ENCODE peak calls at places on chromosomes 16 and 17, in four cellular contexts. N, A, D and X are unnamed samples.

GRCh38 chr17:4898927-4899326 is 409 bp upstream of the C17orf107 start:
- DNase-seq in A (no peak), N (no peak), D (peak; percentile 47), X (no peak)

GRCh38 chr17:6304894-6305612 is 129.9 kb downstream of the AIPL1 start:
- DNase-seq in D (no peak), N (no peak), A (no peak), X (no peak)

GRCh38 chr17:39605492-39606433 is 2.0 kb downstream of the NEUROD2 start:
- DNase-seq in D (no peak), A (no peak), N (no peak), X (no peak)

GRCh38 chr16:72902276-72902675 is 145.7 kb downstream of the ZFHX3 start:
- DNase-seq in D (no peak), A (no peak), N (no peak), X (no peak)

GRCh38 chr17:37614823-37615222 is 5.6 kb upstream of the SYNRG start:
- DNase-seq in A (no peak), N (no peak), D (no peak), X (no peak)

GRCh38 chr17:57445051-57445450 is 188.7 kb downstream of the MSI2 start:
- DNase-seq in D (no peak), N (no peak), A (no peak), X (no peak)

GRCh38 chr17:39018267-39019134 is 51.3 kb upstream of the FBXO47 start:
- DNase-seq in A (no peak), D (no peak), N (no peak), X (no peak)

GRCh38 chr17:66985338-66985737 is 20.8 kb downstream of the CACNG4 start:
- DNase-seq in N (no peak), D (no peak), A (no peak), X (no peak)

GRCh38 chr16:89922477-89922883 is 662 bp upstream of the TUBB3 start:
- DNase-seq in N (no peak), D (peak; percentile 58), A (peak; percentile 66), X (peak; percentile 91)

GRCh38 chr17:50268632-50269287 is 5.5 kb upstream of the TMEM92 start:
- DNase-seq in A (peak; percentile 4), D (no peak), N (no peak), X (no peak)

GRCh38 chr16:75017670-75018525 is 19.1 kb downstream of the ZNRF1 start:
- DNase-seq in N (no peak), D (no peak), A (no peak), X (no peak)

GRCh38 chr17:9371019-9371418 is 204.6 kb downstream of the STX8 start:
- DNase-seq in N (no peak), D (no peak), A (no peak), X (no peak)

GRCh38 chr16:56547120-56547948 is 17.5 kb upstream of the MT4 start:
- DNase-seq in A (no peak), D (no peak), N (no peak), X (peak; percentile 84)

GRCh38 chr17:13395872-13396271 is 205.9 kb downstream of the HS3ST3A1 start:
- DNase-seq in A (no peak), D (no peak), N (no peak), X (no peak)

GRCh38 chr16:12002447-12003006 is 26.0 kb downstream of the SNX29 start:
- DNase-seq in D (peak; percentile 25), A (no peak), N (no peak), X (no peak)

GRCh38 chr17:42185497-42185860 is 227 bp upstream of the HCRT start:
- DNase-seq in N (no peak), A (no peak), D (no peak), X (no peak)

GRCh38 chr16:69924777-69925191 is 26.4 kb upstream of the CLEC18A start:
- DNase-seq in D (peak; percentile 80), A (no peak), N (no peak), X (no peak)

GRCh38 chr17:76314392-76315227 is 6.5 kb upstream of the QRICH2 start:
- DNase-seq in D (no peak), N (no peak), A (no peak), X (no peak)

GRCh38 chr17:72063756-72064461 is 56.9 kb upstream of the SOX9 start:
- DNase-seq in D (no peak), N (no peak), A (no peak), X (no peak)

GRCh38 chr16:1981398-1981836 is at the start of gene NOXO1:
- DNase-seq in D (no peak), N (no peak), A (peak; percentile 80), X (no peak)

GRCh38 chr16:21599994-21600773 is 807 bp downstream of the METTL9 start:
- DNase-seq in N (no peak), A (no peak), D (no peak), X (no peak)

GRCh38 chr17:77544347-77544746 is 403.6 kb downstream of the SEC14L1 start:
- DNase-seq in A (no peak), N (no peak), D (no peak), X (no peak)

GRCh38 chr17:40699359-40699758 is 4.2 kb downstream of the KRT24 start:
- DNase-seq in N (no peak), D (no peak), A (no peak), X (no peak)

GRCh38 chr16:63652091-63652490 is 1469.8 kb downstream of the CDH11 start:
- DNase-seq in N (no peak), A (no peak), D (no peak), X (no peak)

GRCh38 chr17:75250009-75250471 is 11.4 kb downstream of the GGA3 start:
- DNase-seq in D (no peak), A (peak; percentile 57), N (peak; percentile 56), X (no peak)

GRCh38 chr17:38730526-38731379 is 612 bp downstream of the CISD3 start:
- DNase-seq in A (peak; percentile 95), N (no peak), D (peak; percentile 81), X (no peak)

GRCh38 chr16:1828645-1829410 is 1.8 kb downstream of the FAHD1 start:
- DNase-seq in D (no peak), N (no peak), A (no peak), X (no peak)

GRCh38 chr17:64133546-64134215 is 3.7 kb upstream of the ERN1 start:
- DNase-seq in D (no peak), N (no peak), A (no peak), X (no peak)

GRCh38 chr17:44804301-44805061 is 25.6 kb downstream of the GJC1 start:
- DNase-seq in D (no peak), N (no peak), A (peak; percentile 45), X (no peak)

DNA sequence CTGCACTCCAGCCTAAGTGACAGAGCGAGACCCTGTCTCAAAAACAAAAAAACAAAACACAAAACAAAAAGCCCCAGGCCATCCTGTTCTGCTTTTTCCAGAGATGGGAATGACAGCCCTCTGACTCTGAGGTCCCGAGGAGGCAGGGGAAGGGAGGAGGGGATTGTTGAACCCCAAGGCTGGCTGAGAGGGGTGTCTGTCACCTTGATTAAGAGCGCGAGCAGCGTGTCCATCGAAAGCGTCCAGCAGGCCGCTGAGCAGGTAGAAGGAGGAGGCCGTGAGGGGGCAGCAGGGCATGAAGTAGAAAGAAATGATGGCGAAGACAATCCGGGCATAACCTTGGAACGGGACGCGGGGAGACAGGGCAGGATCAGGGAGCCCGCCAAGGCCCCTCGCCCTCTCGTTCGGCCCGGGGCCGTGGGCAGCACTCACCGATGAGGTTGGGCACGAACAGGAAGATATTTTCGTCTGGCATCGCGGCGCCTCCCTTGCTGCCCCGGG is 593 bp downstream of the CDIPT start:
- DNase-seq in A (peak; percentile 41), N (no peak), D (no peak), X (no peak)
- TF ChIP-seq CTCF in A (no peak), N (no peak), D (no peak), X (no peak)

DNA sequence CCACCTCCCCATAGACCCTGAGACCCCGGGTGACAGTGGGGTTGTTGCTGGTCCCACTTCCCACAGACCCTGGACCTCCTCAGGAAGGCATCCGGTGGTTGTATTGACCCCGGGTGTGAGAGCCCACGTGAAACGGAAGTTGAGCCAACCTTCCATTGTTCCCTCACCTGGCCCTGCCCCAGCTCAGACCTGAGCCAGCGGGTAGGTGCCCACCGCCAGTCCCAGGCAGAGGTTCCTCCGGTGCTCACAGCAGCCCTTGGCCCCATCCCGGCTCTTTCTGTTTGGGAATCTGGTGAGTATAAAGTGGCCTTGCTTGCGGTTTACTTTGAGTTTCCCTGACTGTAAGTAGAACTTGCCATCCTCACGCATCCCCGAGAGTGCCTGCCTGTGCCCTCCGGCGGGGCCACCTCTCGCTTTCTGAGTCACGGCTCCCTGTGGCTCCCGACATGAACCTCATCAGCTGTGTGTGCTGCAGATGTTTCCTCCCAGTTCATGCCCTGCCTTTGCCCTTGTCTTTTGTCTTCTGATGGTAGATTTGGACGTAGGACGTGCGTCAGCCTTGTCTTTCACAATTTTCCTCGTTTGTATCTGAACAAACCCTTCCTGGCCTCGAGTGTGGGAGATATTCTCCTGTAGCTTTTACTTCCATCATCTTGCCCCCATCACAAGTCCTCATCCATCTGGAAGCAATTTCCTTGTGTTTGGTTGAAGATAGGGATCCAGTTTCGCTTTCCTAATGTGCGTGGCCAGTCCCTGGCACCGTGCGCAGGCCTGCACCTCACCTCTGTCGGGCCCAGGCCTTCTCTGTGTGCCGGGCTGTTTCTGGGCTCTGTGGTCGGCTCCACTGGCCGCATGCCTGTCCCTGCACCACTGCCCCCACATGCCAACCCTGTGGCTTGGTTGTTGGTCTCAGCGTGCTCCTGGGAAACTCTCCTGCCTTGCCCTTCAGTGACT is 76.0 kb downstream of the METRNL start:
- DNase-seq in N (no peak), A (no peak), D (no peak), X (no peak)
- H3K4me3 ChIP-seq in N (no peak overlapping the region), A (no peak overlapping the region), D (no peak overlapping the region), X (no peak overlapping the region)

GRCh38 chr17:17114592-17115225 is 72.5 kb downstream of the MPRIP start:
- DNase-seq in N (no peak), A (no peak), D (no peak), X (no peak)

GRCh38 chr17:17115620-17116019 is 73.4 kb downstream of the MPRIP start:
- DNase-seq in A (no peak), N (no peak), D (no peak), X (no peak)

GRCh38 chr17:17117923-17118322 is 75.7 kb downstream of the MPRIP start:
- DNase-seq in A (no peak), N (no peak), D (no peak), X (no peak)

GRCh38 chr17:17118399-17118798 is 76.1 kb downstream of the MPRIP start:
- DNase-seq in A (peak; percentile 37), N (no peak), D (no peak), X (no peak)

DNA sequence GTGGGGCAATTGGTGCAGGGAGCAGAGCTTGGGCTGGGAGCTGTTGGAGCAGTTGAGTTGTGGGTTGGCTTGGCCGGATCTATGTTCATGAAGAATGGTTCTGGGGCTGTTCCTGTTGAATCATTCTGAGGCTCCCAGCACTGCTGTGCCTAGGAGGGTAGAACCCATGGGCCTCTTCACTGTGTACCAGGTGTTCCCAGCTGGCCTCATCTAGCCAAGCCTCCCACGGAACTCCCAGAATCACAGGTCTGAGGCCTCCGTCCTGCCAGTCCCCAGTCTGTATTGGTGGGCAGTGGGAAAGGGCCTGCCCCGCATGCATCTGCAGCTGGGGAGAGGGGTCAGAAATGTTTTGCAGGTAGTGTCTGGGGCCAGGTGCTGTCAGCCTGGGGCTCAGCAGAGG is 74.1 kb downstream of the MPRIP start:
- DNase-seq in A (no peak), N (no peak), D (no peak), X (no peak)
- TF ChIP-seq CTCF in A (no peak), N (no peak), D (no peak), X (no peak)

DNA sequence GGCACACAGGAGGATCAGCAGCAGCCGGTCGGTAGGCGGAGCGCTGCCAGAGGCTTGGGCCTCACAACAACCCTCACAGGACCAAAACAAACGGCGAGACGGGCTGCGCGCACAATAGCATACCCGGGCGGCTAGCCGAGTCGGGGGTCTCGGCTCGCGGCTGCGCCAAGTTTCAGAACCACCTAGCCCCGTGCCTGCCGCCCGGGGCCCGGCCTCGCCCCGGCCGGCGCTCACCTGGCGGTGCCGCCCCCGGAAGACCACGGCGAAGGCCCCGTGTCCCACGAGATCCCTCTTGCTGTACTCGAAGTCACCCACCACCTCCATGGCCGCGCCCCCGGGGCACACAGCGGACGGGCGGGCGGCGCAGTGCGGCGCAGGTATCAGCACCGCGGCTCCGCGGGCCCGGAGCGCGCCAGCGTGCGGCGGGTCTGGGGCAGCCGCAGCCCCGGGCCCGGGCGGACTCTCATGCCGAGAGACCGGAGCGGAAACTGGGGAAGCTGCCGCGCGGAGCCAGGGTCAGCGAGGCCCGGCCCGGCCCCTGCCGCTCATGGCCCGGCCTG is 562 bp downstream of the ULK2 start:
- DNase-seq in D (peak; percentile 66), A (peak; percentile 22), N (peak; percentile 53), X (peak; percentile 75)
- H3K4me3 ChIP-seq in D (peak overlapping the region; percentile 57), A (peak overlapping the region; percentile 90), N (peak overlapping the region; percentile 80), X (peak overlapping the region; percentile 90)